ENCODE peak calls at places on chromosomes 6 and 20, in four cellular contexts. G, V, M and R are unnamed samples. For H3K27me3, the result is how much of the 10 kb centered on the place peaks cover.

GRCh38 chr6:107118976-107119375 is 3.7 kb upstream of the BEND3 start:
- DNase-seq in G (no peak), V (no peak), M (no peak), R (no peak)

GRCh38 chr20:45372646-45373352 is 5.3 kb downstream of the TP53TG5 start:
- DNase-seq in G (no peak), V (no peak), M (peak), R (no peak)

GRCh38 chr20:53599910-53600632 is 6.4 kb upstream of the ZNF217 start:
- DNase-seq in G (no peak), V (no peak), M (no peak), R (no peak)

GRCh38 chr6:3334579-3334978 is 75.8 kb downstream of the PSMG4 start:
- DNase-seq in G (no peak), V (no peak), M (peak), R (no peak)

GRCh38 chr6:1708820-1709612 is 99.3 kb downstream of the FOXC1 start:
- DNase-seq in G (no peak), V (peak), M (no peak), R (no peak)

GRCh38 chr6:75986935-75987334 is 85.5 kb downstream of the IMPG1 start:
- DNase-seq in G (no peak), V (no peak), M (no peak), R (no peak)

GRCh38 chr6:111769365-111770127 is 103.7 kb downstream of the FYN start:
- DNase-seq in G (no peak), V (peak), M (no peak), R (no peak)

GRCh38 chr20:54323227-54323734 is 115.4 kb downstream of the PFDN4 start:
- DNase-seq in G (no peak), V (no peak), M (no peak), R (no peak)

GRCh38 chr6:165854061-165854862 is 191.2 kb upstream of the PDE10A start:
- DNase-seq in G (no peak), V (no peak), M (no peak), R (no peak)

GRCh38 chr6:40112350-40112749 is 178.1 kb upstream of the MOCS1 start:
- DNase-seq in G (no peak), V (no peak), M (no peak), R (no peak)

GRCh38 chr6:139568956-139569538 is 194.6 kb upstream of the CITED2 start:
- DNase-seq in G (peak), V (peak), M (peak), R (peak)

GRCh38 chr20:3687655-3688054 is 5.8 kb upstream of the ADAM33 start:
- DNase-seq in G (peak), V (peak), M (peak), R (no peak)

GRCh38 chr20:38315290-38315966 is 11.5 kb downstream of the BPI start:
- DNase-seq in G (peak), V (no peak), M (no peak), R (no peak)

GRCh38 chr20:15865553-15865952 is 707.7 kb downstream of the KIF16B start:
- DNase-seq in G (no peak), V (no peak), M (no peak), R (no peak)

GRCh38 chr6:41818271-41819054 is 31.0 kb downstream of the TOMM6 start:
- DNase-seq in G (peak), V (no peak), M (peak), R (no peak)

GRCh38 chr6:140208286-140208685 is 833.8 kb upstream of the CITED2 start:
- DNase-seq in G (no peak), V (no peak), M (peak), R (no peak)

GRCh38 chr6:56864171-56864616 is 90.7 kb upstream of the BEND6 start:
- DNase-seq in G (peak), V (peak), M (peak), R (peak)

GRCh38 chr20:8505817-8506216 is 373.8 kb downstream of the PLCB1 start:
- DNase-seq in G (peak), V (no peak), M (peak), R (no peak)

GRCh38 chr6:142551145-142551811 is 249.5 kb downstream of the ADGRG6 start:
- DNase-seq in G (no peak), V (peak), M (no peak), R (peak)

GRCh38 chr6:4732691-4733315 is 43.4 kb upstream of the CDYL start:
- DNase-seq in G (peak), V (peak), M (peak), R (peak)

DNA sequence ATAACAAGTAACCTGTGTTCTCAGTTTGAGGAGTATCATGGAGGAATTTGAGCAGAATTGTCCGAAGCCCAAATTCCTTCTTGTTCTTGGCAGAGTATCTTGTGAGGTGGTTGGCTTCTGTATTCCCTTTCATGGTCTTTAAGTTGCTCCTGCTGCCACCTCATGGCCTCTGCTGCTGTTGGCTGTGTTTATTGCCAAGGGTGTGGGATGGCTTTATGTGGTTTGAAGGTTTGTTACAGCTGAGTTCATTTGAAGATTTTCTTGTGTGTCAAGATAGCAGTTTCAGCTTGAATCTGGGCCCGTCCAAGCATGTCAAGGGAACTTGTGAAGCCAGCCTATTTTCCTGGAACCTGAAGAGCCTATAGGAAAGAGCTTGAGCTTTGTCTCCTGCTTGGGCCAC is 20.2 kb upstream of the TTK start:
- DNase-seq in G (no peak), V (no peak), M (peak), R (peak)
- TF ChIP-seq CTCF in G (no peak), V (no peak), M (no peak), R (peak)

DNA sequence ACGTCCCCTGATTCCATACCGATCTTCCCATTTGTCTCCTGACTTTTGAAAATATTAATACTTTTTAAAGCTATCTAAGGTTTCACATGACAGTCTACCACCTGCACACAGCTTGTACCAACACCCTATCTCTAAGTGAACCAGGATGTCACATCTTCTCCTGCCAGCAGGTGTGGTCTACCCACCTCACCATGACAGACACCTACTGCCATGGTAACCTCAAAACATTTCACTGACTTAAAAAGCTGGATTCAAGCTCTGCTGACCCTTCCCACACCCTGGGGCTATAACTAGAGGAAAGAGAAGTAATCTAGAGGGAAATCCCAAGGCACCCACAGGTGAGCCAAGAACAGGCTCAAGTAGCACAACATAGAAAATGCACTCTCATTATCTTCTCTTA is 1.2 kb downstream of the SLC17A3 start:
- DNase-seq in G (no peak), V (no peak), M (no peak), R (no peak)
- H3K27me3 ChIP-seq in G (under half), V (under half), M (under half), R (under half)

GRCh38 chr6:31727717-31728671 is 1.1 kb downstream of the DDAH2 start:
- DNase-seq in G (no peak), V (no peak), M (no peak), R (no peak)

GRCh38 chr6:31730631-31731086 is 1.6 kb upstream of the DDAH2 start:
- DNase-seq in G (no peak), V (no peak), M (no peak), R (no peak)

GRCh38 chr6:31728767-31729514 is at the start of gene DDAH2:
- DNase-seq in G (no peak), V (no peak), M (no peak), R (no peak)

GRCh38 chr6:31729979-31730630 is 1.0 kb upstream of the DDAH2 start:
- DNase-seq in G (peak), V (peak), M (peak), R (no peak)

GRCh38 chr6:31729515-31729978 is 448 bp upstream of the DDAH2 start:
- DNase-seq in G (peak), V (peak), M (peak), R (peak)
- TF ChIP-seq CTCF in G (peak), V (peak), M (peak), R (peak)

DNA sequence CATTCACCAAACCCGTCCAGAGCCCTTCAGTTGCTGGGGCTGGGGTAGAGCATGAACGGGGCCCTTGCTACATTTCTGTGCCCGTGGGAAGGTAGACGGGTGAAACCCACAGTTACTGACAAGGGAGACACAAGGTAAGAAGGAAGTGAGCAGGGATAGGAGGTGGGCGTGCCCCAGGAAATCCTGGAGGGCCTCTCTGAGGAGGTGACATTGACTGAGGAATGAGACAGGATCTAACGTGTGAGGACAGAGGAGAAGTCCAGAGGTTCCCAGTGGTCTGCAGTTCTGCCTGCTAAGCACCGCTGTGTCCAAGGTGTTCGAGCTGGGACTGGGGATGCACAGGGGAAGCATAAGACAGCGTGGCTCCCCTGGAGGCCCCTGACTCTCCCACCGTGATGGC is 378.8 kb downstream of the CDH4 start:
- DNase-seq in G (no peak), V (no peak), M (no peak), R (no peak)
- H3K27me3 ChIP-seq in G (under half), V (half or more), M (under half), R (under half)